ENCODE peak calls at places on chromosomes 13 and 19, in ten cellular contexts. Q is left ventricle myocardium inferior, F is transverse colon, X is HAP-1, Z is heart left ventricle, L is foreskin fibroblast, C is IMR-90, P is fibroblast of lung, B is suprapubic skin, R is GM23338. G is an unnamed sample.

GRCh38 chr19:50549059-50549926 is 18.9 kb downstream of the LRRC4B start:
- DNase-seq in Q (no peak), F (no peak), X (no peak), Z (no peak), L (no peak), C (no peak), P (no peak), B (no peak), R (no peak), G (no peak)

GRCh38 chr13:30963794-30964193 is 31.3 kb downstream of the TEX26 start:
- DNase-seq in Q (no peak), F (peak), X (no peak), Z (peak), L (no peak), C (peak), P (peak), B (no peak), R (no peak), G (no peak)

GRCh38 chr19:33705090-33705847 is 83.5 kb downstream of the CHST8 start:
- DNase-seq in Q (peak), F (no peak), X (no peak), Z (no peak), L (no peak), C (no peak), P (no peak), B (no peak), R (peak), G (no peak)

GRCh38 chr19:1864480-1865171 is 1.2 kb upstream of the KLF16 start:
- DNase-seq in Q (peak), F (peak), X (no peak), Z (peak), L (peak), C (peak), P (peak), B (no peak), R (peak), G (no peak)

GRCh38 chr13:70523622-70524021 is 415.4 kb upstream of the KLHL1 start:
- DNase-seq in Q (no peak), F (no peak), X (no peak), Z (no peak), L (no peak), C (no peak), P (peak), B (no peak), R (no peak), G (no peak)

GRCh38 chr13:103952183-103952582 is 886.0 kb upstream of the SLC10A2 start:
- DNase-seq in Q (no peak), F (no peak), X (no peak), Z (no peak), L (no peak), C (no peak), P (no peak), B (no peak), R (no peak), G (no peak)

GRCh38 chr13:101139076-101139475 is 277.2 kb downstream of the NALCN start:
- DNase-seq in Q (no peak), F (no peak), X (no peak), Z (no peak), L (no peak), C (no peak), P (peak), B (no peak), R (no peak), G (no peak)

GRCh38 chr19:38478273-38478971 is 44.9 kb downstream of the RYR1 start:
- DNase-seq in Q (no peak), F (no peak), X (peak), Z (no peak), L (no peak), C (no peak), P (no peak), B (no peak), R (peak), G (no peak)

GRCh38 chr19:29530549-29531457 is 5.0 kb downstream of the VSTM2B start:
- DNase-seq in Q (no peak), F (no peak), X (no peak), Z (peak), L (no peak), C (no peak), P (no peak), B (no peak), R (peak), G (no peak)

GRCh38 chr19:27777242-27777641 is 1435.7 kb downstream of the UQCRFS1 start:
- DNase-seq in Q (no peak), F (no peak), X (no peak), Z (no peak), L (no peak), C (no peak), P (no peak), B (no peak), R (no peak), G (no peak)

GRCh38 chr13:51311957-51312520 is 27.5 kb upstream of the SERPINE3 start:
- DNase-seq in Q (no peak), F (no peak), X (no peak), Z (no peak), L (no peak), C (no peak), P (no peak), B (no peak), R (no peak), G (no peak)

GRCh38 chr13:34857561-34857960 is 84.5 kb upstream of the NBEA start:
- DNase-seq in Q (no peak), F (no peak), X (no peak), Z (no peak), L (no peak), C (no peak), P (peak), B (no peak), R (no peak), G (no peak)

GRCh38 chr13:109917422-109917821 is 131.0 kb upstream of the IRS2 start:
- DNase-seq in Q (no peak), F (no peak), X (no peak), Z (no peak), L (no peak), C (no peak), P (no peak), B (no peak), R (no peak), G (no peak)

GRCh38 chr13:71624641-71625040 is 242.4 kb downstream of the DACH1 start:
- DNase-seq in Q (no peak), F (no peak), X (no peak), Z (no peak), L (no peak), C (no peak), P (peak), B (no peak), R (no peak), G (no peak)

GRCh38 chr13:95530178-95530577 is 22.3 kb upstream of the CLDN10 start:
- DNase-seq in Q (no peak), F (no peak), X (no peak), Z (no peak), L (peak), C (peak), P (peak), B (no peak), R (no peak), G (peak)

GRCh38 chr13:39385621-39386231 is 217.3 kb downstream of the LHFPL6 start:
- DNase-seq in Q (no peak), F (no peak), X (peak), Z (no peak), L (no peak), C (peak), P (peak), B (no peak), R (peak), G (no peak)

GRCh38 chr19:41386442-41386841 is 10.1 kb downstream of the TMEM91 start:
- DNase-seq in Q (peak), F (no peak), X (no peak), Z (peak), L (no peak), C (no peak), P (no peak), B (no peak), R (no peak), G (no peak)

GRCh38 chr19:1746401-1747284 is 6.7 kb upstream of the ONECUT3 start:
- DNase-seq in Q (no peak), F (no peak), X (no peak), Z (no peak), L (no peak), C (peak), P (peak), B (no peak), R (no peak), G (no peak)

GRCh38 chr19:47247308-47247990 is 8.9 kb upstream of the CCDC9 start:
- DNase-seq in Q (peak), F (peak), X (peak), Z (peak), L (no peak), C (peak), P (peak), B (peak), R (peak), G (no peak)

DNA sequence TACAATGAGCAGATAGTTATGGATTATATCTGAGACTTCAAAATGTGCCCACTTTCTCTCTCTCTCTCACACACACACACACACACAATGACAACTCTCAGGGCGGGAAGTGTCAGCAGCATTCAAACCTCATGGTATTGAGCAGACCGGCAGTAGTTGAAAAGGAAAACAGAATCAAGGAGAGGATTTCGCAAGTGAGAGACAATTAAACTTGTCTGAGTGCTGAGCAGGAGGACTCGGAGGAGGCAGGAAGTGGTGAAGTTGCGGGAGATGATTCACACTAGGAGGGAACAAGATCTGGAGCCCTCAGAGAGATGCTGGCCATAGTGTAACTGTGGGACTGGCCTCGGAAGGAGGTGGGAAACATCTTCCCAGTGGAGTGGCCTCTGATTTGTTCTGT is 353.1 kb downstream of the EFNB2 start:
- DNase-seq in Q (no peak), F (no peak), X (no peak), Z (no peak), L (peak), C (peak), P (peak), B (no peak), R (no peak), G (peak)
- H3K4me3 ChIP-seq in Q (no peak), F (no peak), X (no peak), Z (no peak), L (no peak), C (no peak), P (no peak), B (no peak), R (no peak), G (no peak)

DNA sequence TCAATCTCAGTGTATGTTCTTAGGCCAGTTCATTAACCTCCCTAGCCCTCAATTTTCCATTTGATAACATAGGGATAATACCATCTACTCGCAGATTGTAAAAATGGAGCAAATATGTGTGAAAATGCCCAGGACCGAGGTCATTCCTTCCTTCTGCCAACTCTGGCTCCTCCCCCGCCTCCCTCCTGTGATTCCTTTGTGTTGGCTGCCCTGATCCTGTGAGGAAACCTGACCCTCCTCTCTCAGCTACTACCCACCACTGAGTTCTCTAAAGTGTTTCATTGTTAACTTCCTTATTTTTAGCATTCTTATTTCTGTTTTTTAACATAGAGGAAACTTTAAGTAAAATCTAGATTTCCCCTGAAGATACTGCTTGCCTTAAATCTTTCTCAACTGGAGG is 21.6 kb upstream of the FBXL3 start:
- DNase-seq in Q (no peak), F (no peak), X (no peak), Z (no peak), L (no peak), C (no peak), P (no peak), B (no peak), R (peak), G (no peak)
- H3K4me3 ChIP-seq in Q (no peak), F (no peak), X (no peak), Z (no peak), L (no peak), C (no peak), P (no peak), B (no peak), R (no peak), G (no peak)

GRCh38 chr13:112769615-112770014 is 79.8 kb downstream of the ATP11A start:
- DNase-seq in Q (no peak), F (no peak), X (no peak), Z (no peak), L (no peak), C (no peak), P (no peak), B (no peak), R (no peak), G (no peak)
- H3K4me3 ChIP-seq in Q (no peak), F (no peak), X (no peak), Z (no peak), L (no peak), C (no peak), P (no peak), B (no peak), R (no peak), G (no peak)

DNA sequence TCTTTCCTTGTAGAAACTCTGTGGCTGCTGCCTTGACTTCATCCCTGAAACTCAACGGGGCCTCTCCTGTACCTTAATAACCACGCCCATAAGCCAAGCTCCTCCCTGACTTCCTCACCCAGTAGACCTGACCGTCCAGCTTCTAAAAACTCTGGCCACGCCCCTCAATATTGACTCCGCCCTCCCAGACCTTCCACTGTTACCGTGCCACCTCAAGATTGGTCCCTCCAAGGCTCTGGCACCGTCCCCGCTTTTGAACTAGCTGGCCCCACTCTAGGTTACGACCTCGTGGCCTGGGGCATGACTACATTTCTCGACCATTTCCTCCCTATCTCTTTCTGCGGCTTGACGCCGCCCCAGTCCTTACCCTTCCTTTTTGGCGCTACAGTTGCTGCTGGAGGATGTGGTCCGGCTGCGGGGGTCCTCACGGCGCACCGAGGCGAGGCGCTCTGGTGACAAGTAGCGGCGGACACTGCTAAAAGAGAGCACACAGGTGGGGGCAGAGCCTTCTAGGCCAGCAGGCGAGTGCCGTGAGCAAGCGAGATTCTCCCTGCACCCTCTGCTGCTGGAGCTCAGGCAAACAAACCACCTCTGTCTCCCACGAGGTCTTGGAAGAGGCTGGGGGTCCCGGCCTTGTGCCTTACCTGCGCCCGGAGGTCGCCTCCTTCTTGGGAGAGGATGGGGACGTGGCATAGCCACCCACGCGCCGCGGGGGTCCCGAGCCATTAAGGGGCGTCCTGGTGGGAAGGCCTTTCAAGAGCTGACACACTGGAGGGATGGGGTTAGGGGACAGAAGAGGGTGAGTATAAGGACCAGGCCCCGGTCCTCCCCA is 2.3 kb upstream of the EML2 start:
- DNase-seq in Q (peak), F (peak), X (peak), Z (peak), L (peak), C (peak), P (peak), B (peak), R (peak), G (no peak)
- H3K4me3 ChIP-seq in Q (peak), F (no peak), X (peak), Z (peak), L (peak), C (peak), P (peak), B (peak), R (peak), G (peak)

DNA sequence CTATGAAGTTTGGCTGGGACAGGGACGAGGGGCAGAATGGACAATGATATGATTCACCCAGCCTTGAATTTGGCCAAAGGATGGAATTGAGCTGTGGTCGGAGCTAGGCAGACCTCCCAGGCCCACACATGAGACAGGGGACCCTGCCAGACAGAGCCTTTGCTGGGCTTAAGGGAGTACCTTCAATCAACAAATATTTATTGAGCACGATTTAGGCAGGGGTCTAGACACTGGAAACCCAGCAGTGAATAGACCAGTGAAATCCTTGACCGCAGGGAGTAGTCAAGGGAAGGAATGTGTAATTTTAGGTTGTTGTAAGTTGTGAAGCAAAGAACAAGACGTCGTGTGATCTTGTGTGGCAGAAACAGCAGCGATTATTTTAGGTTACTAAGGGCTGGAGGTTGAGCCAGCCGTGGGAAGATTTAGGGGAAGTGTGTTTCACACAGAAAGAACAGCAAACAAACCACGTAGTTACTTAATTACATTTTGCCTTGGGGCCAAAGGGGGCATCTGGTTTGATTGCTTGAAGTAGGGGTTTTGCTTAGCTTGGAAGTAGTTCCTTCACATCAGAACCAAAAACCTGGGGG is 16.9 kb upstream of the AP1M2 start:
- DNase-seq in Q (no peak), F (peak), X (no peak), Z (no peak), L (no peak), C (no peak), P (no peak), B (no peak), R (no peak), G (no peak)
- H3K4me3 ChIP-seq in Q (peak), F (no peak), X (no peak), Z (peak), L (peak), C (peak), P (peak), B (peak), R (peak), G (peak)

GRCh38 chr19:35895911-35896642 is 4.3 kb downstream of the NFKBID start:
- DNase-seq in Q (no peak), F (no peak), X (no peak), Z (no peak), L (no peak), C (no peak), P (no peak), B (no peak), R (no peak), G (no peak)

GRCh38 chr19:35899547-35900214 is 659 bp downstream of the NFKBID start:
- DNase-seq in Q (peak), F (peak), X (peak), Z (peak), L (peak), C (peak), P (peak), B (peak), R (peak), G (no peak)

GRCh38 chr19:35901055-35901644 is 810 bp upstream of the NFKBID start:
- DNase-seq in Q (no peak), F (no peak), X (no peak), Z (no peak), L (peak), C (peak), P (peak), B (no peak), R (peak), G (no peak)

GRCh38 chr19:35896643-35897040 is 3.7 kb downstream of the NFKBID start:
- DNase-seq in Q (no peak), F (no peak), X (no peak), Z (no peak), L (no peak), C (no peak), P (no peak), B (no peak), R (no peak), G (no peak)

GRCh38 chr19:35897706-35898451 is 2.5 kb downstream of the NFKBID start:
- DNase-seq in Q (no peak), F (no peak), X (no peak), Z (no peak), L (no peak), C (no peak), P (no peak), B (no peak), R (no peak), G (no peak)
- H3K4me3 ChIP-seq in Q (peak), F (no peak), X (no peak), Z (peak), L (peak), C (peak), P (peak), B (peak), R (peak), G (peak)

DNA sequence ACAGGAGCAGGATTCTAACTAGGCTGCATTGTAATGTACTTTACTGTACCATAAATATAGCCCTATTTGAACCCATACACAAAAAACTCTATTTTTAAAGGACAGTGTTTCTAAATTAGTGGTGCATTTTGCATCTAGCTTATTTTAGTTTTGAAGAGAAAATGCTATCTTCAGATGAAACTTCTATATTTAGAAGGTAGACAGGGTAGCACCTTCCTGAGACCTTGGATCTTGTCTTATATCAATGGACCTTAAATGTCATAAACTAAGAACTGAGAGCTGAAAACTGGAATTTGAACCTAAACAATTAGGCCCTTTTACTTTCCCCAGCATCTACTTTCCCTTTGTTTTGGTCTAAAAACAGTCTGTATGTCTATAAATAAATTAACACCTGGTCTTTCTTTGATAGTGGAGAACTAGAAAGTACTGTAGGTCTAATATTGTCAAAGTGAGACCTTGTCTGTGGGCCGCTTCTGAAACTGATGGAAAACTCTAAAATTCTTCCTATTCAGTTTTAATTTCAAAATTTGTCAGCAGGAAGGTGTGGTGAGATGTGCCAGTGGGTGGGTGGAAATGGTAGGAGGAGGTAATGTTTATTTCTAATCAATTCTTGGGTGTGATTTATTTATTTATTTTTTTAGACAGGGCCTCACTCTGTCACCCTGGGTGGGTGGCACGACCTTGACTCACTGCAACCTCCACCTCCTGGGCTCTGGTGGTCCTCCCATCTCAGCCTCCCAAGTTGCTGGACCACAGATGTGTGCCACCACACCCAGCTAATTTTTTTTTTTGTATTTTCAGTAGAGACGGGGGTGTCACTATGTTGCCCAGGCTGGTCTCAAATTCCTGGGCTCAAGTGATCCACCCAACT is 10.1 kb downstream of the COG3 start:
- DNase-seq in Q (no peak), F (no peak), X (no peak), Z (no peak), L (no peak), C (no peak), P (no peak), B (no peak), R (no peak), G (no peak)
- H3K4me3 ChIP-seq in Q (no peak), F (no peak), X (no peak), Z (no peak), L (no peak), C (no peak), P (no peak), B (no peak), R (no peak), G (no peak)